ENCODE peak calls at places on chromosome 22, in six cellular contexts. H, P, W, S, A and L are unnamed samples.
A peak's percentile ranks its signal among the peaks of the same experiment; 100 is the strongest.

GRCh38 chr22:44118645-44119315 is 61.9 kb upstream of the PARVG start:
- DNase-seq in S (no peak), W (no peak), P (no peak), A (no peak), H (no peak), L (no peak)

GRCh38 chr22:48945621-48946458 is 881.8 kb downstream of the BRD1 start:
- DNase-seq in S (peak; percentile 39), H (no peak), A (no peak), W (no peak), P (peak; percentile 36), L (no peak)

GRCh38 chr22:27108425-27109114 is 451.2 kb downstream of the MIAT start:
- DNase-seq in W (no peak), H (no peak), P (no peak), S (no peak), A (no peak), L (no peak)

GRCh38 chr22:19680287-19680881 is 33.9 kb upstream of the SEPTIN5 start:
- DNase-seq in H (no peak), W (no peak), P (no peak), A (no peak), S (no peak), L (no peak)

GRCh38 chr22:38869663-38870062 is 2.4 kb downstream of the CBX6 start:
- DNase-seq in S (no peak), W (no peak), P (no peak), H (no peak), A (no peak), L (no peak)

GRCh38 chr22:21457023-21457787 is 10.0 kb upstream of the TMEM191C start:
- DNase-seq in P (peak; percentile 65), S (no peak), W (no peak), A (no peak), H (no peak), L (no peak)

GRCh38 chr22:41234815-41235687 is 5.7 kb downstream of the CHADL start:
- DNase-seq in P (peak; percentile 82), A (no peak), S (no peak), H (no peak), W (no peak), L (no peak)

GRCh38 chr22:23013612-23014011 is 56.7 kb upstream of the GNAZ start:
- DNase-seq in A (no peak), W (no peak), P (no peak), S (no peak), H (no peak), L (no peak)

GRCh38 chr22:22943521-22944267 is 56.1 kb downstream of the IGLL5 start:
- DNase-seq in P (no peak), H (no peak), S (peak; percentile 45), A (no peak), W (peak; percentile 79), L (no peak)

GRCh38 chr22:32473388-32473952 is 1.1 kb upstream of the FBXO7 start:
- DNase-seq in P (peak; percentile 76), H (peak; percentile 34), W (peak; percentile 65), A (peak; percentile 37), S (peak; percentile 56), L (peak; percentile 32)

GRCh38 chr22:35230839-35231584 is 26.3 kb upstream of the HMGXB4 start:
- DNase-seq in A (no peak), P (peak; percentile 51), W (peak; percentile 81), H (no peak), S (no peak), L (no peak)

GRCh38 chr22:43995798-43996169 is 28.3 kb upstream of the PARVB start:
- DNase-seq in W (no peak), P (no peak), A (no peak), S (no peak), H (no peak), L (no peak)

GRCh38 chr22:43150731-43151206 is 590 bp upstream of the TSPO start:
- DNase-seq in W (no peak), S (no peak), H (no peak), A (no peak), P (no peak), L (no peak)

GRCh38 chr22:17589810-17590375 is 26.6 kb downstream of the SLC25A18 start:
- DNase-seq in P (no peak), W (no peak), S (no peak), A (no peak), H (no peak), L (no peak)

GRCh38 chr22:41776381-41776780 is 24.1 kb upstream of the CCDC134 start:
- DNase-seq in P (no peak), H (no peak), S (no peak), A (no peak), W (no peak), L (no peak)

GRCh38 chr22:32796865-32797573 is 4.5 kb upstream of the TIMP3 start:
- DNase-seq in P (peak; percentile 44), W (peak; percentile 54), A (peak; percentile 43), S (peak; percentile 84), H (no peak), L (peak; percentile 66)

GRCh38 chr22:47053865-47054185 is 291.4 kb downstream of the TBC1D22A start:
- DNase-seq in P (no peak), A (no peak), W (no peak), S (no peak), H (no peak), L (no peak)

GRCh38 chr22:36971305-36971704 is 47.9 kb downstream of the TST start:
- DNase-seq in S (no peak), A (no peak), P (no peak), H (no peak), W (no peak), L (no peak)
- TF ChIP-seq TAF1 in S (no peak), A (no peak), P (no peak), H (no peak), W (no peak), L (no peak)

GRCh38 chr22:50085211-50085999 is at the start of gene MLC1:
- DNase-seq in H (no peak), P (no peak), A (no peak), W (peak; percentile 49), S (no peak), L (no peak)
- TF ChIP-seq TAF1 in H (no peak), P (no peak), A (no peak), W (no peak), S (no peak), L (no peak)

DNA sequence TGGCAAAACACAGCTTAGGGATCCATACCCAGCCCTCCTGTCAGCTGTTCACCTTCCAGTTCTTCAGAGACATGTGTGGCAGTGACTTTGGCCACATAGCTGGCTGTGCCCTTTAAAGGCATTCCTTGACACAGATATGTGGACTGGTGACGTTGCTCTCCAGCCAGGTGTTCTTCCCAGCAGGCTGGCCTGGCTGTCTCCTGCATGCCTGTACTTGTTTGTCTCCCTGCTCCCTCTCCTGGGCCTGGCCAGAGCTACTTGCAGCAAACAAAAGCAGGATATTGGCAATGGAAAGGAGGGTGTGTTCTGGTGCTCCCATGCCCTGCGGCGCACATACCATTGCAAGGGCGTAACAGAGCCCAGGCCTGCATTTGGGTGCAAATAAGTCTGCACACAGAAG is 38.3 kb downstream of the PIK3IP1 start:
- DNase-seq in S (no peak), A (no peak), W (no peak), H (no peak), P (peak; percentile 16), L (no peak)
- TF ChIP-seq TAF1 in S (no peak), A (no peak), W (no peak), H (no peak), P (no peak), L (no peak)

GRCh38 chr22:29473001-29473400 is 7.0 kb upstream of the NEFH start:
- DNase-seq in A (no peak), W (no peak), S (no peak), P (no peak), H (no peak), L (no peak)

GRCh38 chr22:29469755-29470154 is 10.3 kb upstream of the NEFH start:
- DNase-seq in A (no peak), P (no peak), S (no peak), H (no peak), W (no peak), L (no peak)

GRCh38 chr22:29475550-29475949 is 4.5 kb upstream of the NEFH start:
- DNase-seq in A (no peak), W (no peak), H (peak; percentile 20), S (no peak), P (no peak), L (no peak)

GRCh38 chr22:29464581-29464980 is 15.4 kb upstream of the NEFH start:
- DNase-seq in W (no peak), A (no peak), H (no peak), P (no peak), S (no peak), L (no peak)

GRCh38 chr22:29470159-29470855 is 9.7 kb upstream of the NEFH start:
- DNase-seq in S (peak; percentile 99), W (peak; percentile 78), P (peak; percentile 26), H (no peak), A (peak; percentile 69), L (peak; percentile 64)
- TF ChIP-seq TAF1 in S (no peak), W (no peak), P (no peak), H (no peak), A (no peak), L (no peak)